ENCODE peak calls at places on chromosomes 4 and X, in seven cellular contexts. H is IMR-90, L is OCI-LY7, Y is H9, B is astrocyte, U is fibroblast of lung, I is mammary epithelial cell. A is an unnamed sample.

GRCh38 chr4:88697113-88697512 is 516 bp downstream of the NAP1L5 start:
- DNase-seq in H (peak), L (no peak), Y (no peak), B (peak), U (peak), I (no peak), A (no peak)

GRCh38 chrX:15815779-15816452 is 25.6 kb downstream of the ZRSR2 start:
- DNase-seq in H (peak), L (peak), Y (peak), B (no peak), U (peak), I (no peak), A (peak)

GRCh38 chr4:6620891-6621555 is 19.5 kb upstream of the MRFAP1 start:
- DNase-seq in H (no peak), L (no peak), Y (no peak), B (no peak), U (no peak), I (no peak), A (no peak)

GRCh38 chr4:183610033-183610432 is 49.0 kb downstream of the RWDD4 start:
- DNase-seq in H (peak), L (no peak), Y (no peak), B (peak), U (peak), I (peak), A (no peak)

GRCh38 chr4:79882806-79883205 is 190.2 kb downstream of the ANTXR2 start:
- DNase-seq in H (no peak), L (no peak), Y (no peak), B (peak), U (peak), I (no peak), A (no peak)

GRCh38 chr4:11801466-11802446 is 373.1 kb upstream of the HS3ST1 start:
- DNase-seq in H (no peak), L (no peak), Y (no peak), B (no peak), U (peak), I (no peak), A (no peak)

GRCh38 chr4:74933562-74934015 is 673 bp downstream of the PARM1 start:
- DNase-seq in H (no peak), L (no peak), Y (peak), B (no peak), U (peak), I (peak), A (peak)

GRCh38 chr4:186887211-186887785 is 163.6 kb upstream of the FAT1 start:
- DNase-seq in H (no peak), L (no peak), Y (no peak), B (peak), U (no peak), I (peak), A (peak)

GRCh38 chrX:150766351-150767044 is 73.3 kb downstream of the MTMR1 start:
- DNase-seq in H (no peak), L (peak), Y (peak), B (no peak), U (no peak), I (no peak), A (no peak)

GRCh38 chr4:38058186-38058585 is 98.0 kb downstream of the PTTG2 start:
- DNase-seq in H (no peak), L (no peak), Y (no peak), B (no peak), U (no peak), I (no peak), A (peak)

GRCh38 chrX:49915352-49916222 is 6.8 kb upstream of the CLCN5 start:
- DNase-seq in H (peak), L (peak), Y (no peak), B (peak), U (peak), I (peak), A (peak)

GRCh38 chr4:140358281-140358680 is 15.2 kb upstream of the SCOC start:
- DNase-seq in H (no peak), L (no peak), Y (no peak), B (no peak), U (no peak), I (no peak), A (no peak)

GRCh38 chrX:105460366-105460765 is 239.9 kb upstream of the TEX13A start:
- DNase-seq in H (no peak), L (no peak), Y (no peak), B (peak), U (peak), I (peak), A (no peak)

GRCh38 chr4:10095296-10095991 is 21.2 kb downstream of the WDR1 start:
- DNase-seq in H (no peak), L (no peak), Y (no peak), B (no peak), U (no peak), I (no peak), A (no peak)

GRCh38 chr4:110164251-110164650 is 34.2 kb downstream of the ELOVL6 start:
- DNase-seq in H (peak), L (no peak), Y (no peak), B (peak), U (peak), I (no peak), A (no peak)

GRCh38 chr4:184355111-184355604 is 119.2 kb downstream of the IRF2 start:
- DNase-seq in H (peak), L (peak), Y (peak), B (peak), U (peak), I (peak), A (no peak)

GRCh38 chr4:126513596-126513995 is 1119.2 kb upstream of the INTU start:
- DNase-seq in H (no peak), L (no peak), Y (no peak), B (no peak), U (no peak), I (no peak), A (no peak)

DNA sequence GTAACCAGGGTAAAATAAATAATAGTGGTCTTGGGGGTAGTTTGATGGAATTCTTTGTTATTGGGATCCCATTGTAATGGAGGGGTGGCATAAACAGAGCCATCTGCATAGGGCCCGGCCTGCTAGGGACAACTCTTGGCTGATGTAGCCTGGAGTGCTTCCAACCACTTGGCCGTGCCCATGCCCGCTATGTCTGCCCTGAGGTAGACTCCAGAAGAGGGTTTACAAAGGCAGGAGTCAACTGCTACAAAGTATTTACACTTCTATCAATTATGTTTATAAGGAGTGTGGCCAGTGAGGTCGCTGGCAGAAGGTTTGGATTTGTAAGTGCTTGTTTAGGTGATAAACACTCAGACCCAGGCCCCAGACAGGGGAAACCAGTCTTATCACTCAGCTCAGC is 8.1 kb downstream of the RASL11B start:
- DNase-seq in H (no peak), L (no peak), Y (no peak), B (no peak), U (no peak), I (no peak), A (no peak)
- H3K4me2 ChIP-seq in H (no peak), L (no peak), Y (no peak), B (no peak), U (no peak), I (no peak), A (no peak)

GRCh38 chr4:57044996-57045395 is 65.2 kb downstream of the IGFBP7 start:
- DNase-seq in H (peak), L (no peak), Y (no peak), B (peak), U (no peak), I (no peak), A (no peak)

GRCh38 chr4:57043304-57044251 is 64.9 kb downstream of the POLR2B start:
- DNase-seq in H (peak), L (no peak), Y (no peak), B (peak), U (no peak), I (no peak), A (no peak)

GRCh38 chr4:57040510-57040909 is 61.8 kb downstream of the POLR2B start:
- DNase-seq in H (no peak), L (no peak), Y (no peak), B (no peak), U (no peak), I (no peak), A (peak)

GRCh38 chr4:57048590-57049304 is 61.4 kb downstream of the IGFBP7 start:
- DNase-seq in H (peak), L (no peak), Y (no peak), B (no peak), U (no peak), I (peak), A (no peak)

GRCh38 chr4:57044279-57044678 is 65.6 kb downstream of the POLR2B start:
- DNase-seq in H (peak), L (no peak), Y (no peak), B (no peak), U (peak), I (no peak), A (no peak)
- H3K4me2 ChIP-seq in H (peak), L (no peak), Y (no peak), B (peak), U (no peak), I (peak), A (no peak)

GRCh38 chr4:156559346-156559745 is 412.3 kb downstream of the PDGFC start:
- DNase-seq in H (peak), L (no peak), Y (no peak), B (no peak), U (no peak), I (no peak), A (no peak)
- H3K4me2 ChIP-seq in H (no peak), L (no peak), Y (no peak), B (peak), U (no peak), I (no peak), A (no peak)

DNA sequence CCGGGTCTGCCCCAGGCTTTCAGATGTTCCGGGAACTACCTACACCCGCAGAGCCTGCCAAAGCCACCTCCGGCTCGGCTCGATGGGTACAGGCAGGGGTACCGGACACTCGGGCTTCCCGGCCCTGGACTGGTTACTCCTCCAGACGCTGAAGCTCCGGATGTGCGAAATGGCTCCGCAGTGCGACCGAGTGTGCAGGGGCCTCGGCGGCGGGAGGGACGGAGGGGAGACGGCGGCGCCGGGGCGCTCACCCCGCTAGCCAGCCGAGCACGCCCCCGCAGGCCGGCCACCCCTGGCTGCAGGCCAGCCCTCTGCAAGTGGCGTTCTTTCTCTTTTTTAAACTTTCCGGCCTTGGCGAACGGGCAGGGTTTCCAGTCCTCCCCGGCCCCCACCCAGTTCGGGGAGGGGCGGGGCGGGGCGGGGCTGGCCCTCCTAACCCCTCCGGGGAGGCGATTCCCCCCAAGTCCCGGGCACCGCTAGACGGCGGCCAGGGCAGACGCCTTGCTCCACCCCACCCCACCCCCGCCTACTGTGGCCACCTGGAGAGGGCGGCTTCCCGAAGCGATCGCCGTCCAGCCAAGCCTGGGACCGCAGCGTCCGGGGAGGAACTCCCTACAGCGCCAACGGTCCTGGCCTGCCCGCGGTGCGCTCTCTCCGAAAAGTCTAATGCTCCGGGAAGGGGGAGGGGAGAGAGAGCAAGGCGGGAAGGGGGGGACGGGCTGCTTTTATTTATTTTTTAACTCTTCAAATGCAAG is 7.5 kb downstream of the BCOR start:
- DNase-seq in H (no peak), L (peak), Y (peak), B (no peak), U (no peak), I (no peak), A (peak)
- H3K4me2 ChIP-seq in H (peak), L (peak), Y (peak), B (peak), U (peak), I (peak), A (peak)

GRCh38 chr4:163172666-163173065 is 6.0 kb upstream of the NAF1 start:
- DNase-seq in H (no peak), L (no peak), Y (no peak), B (no peak), U (no peak), I (no peak), A (peak)
- H3K4me2 ChIP-seq in H (no peak), L (no peak), Y (no peak), B (no peak), U (no peak), I (no peak), A (peak)

GRCh38 chr4:174537634-174538033 is 15.3 kb upstream of the HPGD start:
- DNase-seq in H (no peak), L (no peak), Y (no peak), B (no peak), U (no peak), I (no peak), A (no peak)
- H3K4me2 ChIP-seq in H (no peak), L (no peak), Y (no peak), B (no peak), U (no peak), I (peak), A (no peak)